ENCODE peak calls at places on chromosomes 1 and 21, in ten cellular contexts. Z is activated CD4-positive, alpha-beta T cell treated with anti-CD3 and anti-CD28 coated beads, Interleukin-2, amount 10 ng/mL, durations not matched to agents 7 days and 5 days; Y is type B pancreatic cell; A is HEK293T; N is GF-D8; B is hippocampal formation; D is HTR-8/SVneo; X is GM12892; S is right lobe of liver; E is stimulated activated naive B cell treated with anti-CD40 and anti-IgM and Interleukin-4, amounts not matched to agents 10 μg/mL and 1 μg/mL and 100 μg/mL, for 72 hours. G is an unnamed sample.

GRCh38 chr1:244187310-244187709 is 136.2 kb downstream of the ZBTB18 start:
- DNase-seq in Z (no peak), Y (no peak), A (no peak), N (no peak), B (peak), D (no peak), X (no peak), S (no peak), E (no peak), G (no peak)

GRCh38 chr1:55544826-55545225 is 329.7 kb upstream of the USP24 start:
- DNase-seq in Z (no peak), Y (no peak), A (no peak), N (no peak), B (no peak), D (no peak), X (no peak), S (no peak), E (no peak), G (no peak)

GRCh38 chr1:184827600-184828368 is 73.1 kb upstream of the EDEM3 start:
- DNase-seq in Z (no peak), Y (no peak), A (no peak), N (no peak), B (no peak), D (peak), X (no peak), S (no peak), E (no peak), G (no peak)

GRCh38 chr1:21165632-21166031 is 11.1 kb downstream of the EIF4G3 start:
- DNase-seq in Z (no peak), Y (no peak), A (no peak), N (no peak), B (no peak), D (no peak), X (no peak), S (no peak), E (no peak), G (no peak)

GRCh38 chr1:36204347-36204909 is 19.8 kb upstream of the THRAP3 start:
- DNase-seq in Z (no peak), Y (no peak), A (no peak), N (no peak), B (no peak), D (no peak), X (no peak), S (no peak), E (no peak), G (peak)

GRCh38 chr1:117416004-117416403 is 48.8 kb downstream of the MAN1A2 start:
- DNase-seq in Z (no peak), Y (no peak), A (no peak), N (no peak), B (no peak), D (no peak), X (no peak), S (no peak), E (no peak), G (no peak)

GRCh38 chr1:187877220-187877619 is 1048.5 kb downstream of the PLA2G4A start:
- DNase-seq in Z (no peak), Y (no peak), A (no peak), N (no peak), B (no peak), D (no peak), X (no peak), S (no peak), E (no peak), G (no peak)

GRCh38 chr21:31072486-31072885 is 34.2 kb upstream of the KRTAP19-8 start:
- DNase-seq in Z (no peak), Y (no peak), A (no peak), N (no peak), B (no peak), D (no peak), X (no peak), S (no peak), E (no peak), G (no peak)

GRCh38 chr1:229087906-229088305 is 183.0 kb upstream of the RAB4A start:
- DNase-seq in Z (no peak), Y (peak), A (no peak), N (no peak), B (no peak), D (no peak), X (no peak), S (no peak), E (no peak), G (no peak)

GRCh38 chr1:234725177-234726132 is 115.5 kb upstream of the IRF2BP2 start:
- DNase-seq in Z (peak), Y (no peak), A (no peak), N (peak), B (peak), D (no peak), X (no peak), S (no peak), E (no peak), G (peak)

GRCh38 chr1:172283766-172284165 is 136.7 kb upstream of the C1orf105 start:
- DNase-seq in Z (no peak), Y (no peak), A (no peak), N (no peak), B (no peak), D (no peak), X (no peak), S (no peak), E (no peak), G (no peak)

GRCh38 chr1:93614550-93615200 is 67.0 kb downstream of the BCAR3 start:
- DNase-seq in Z (no peak), Y (no peak), A (no peak), N (no peak), B (no peak), D (no peak), X (no peak), S (no peak), E (no peak), G (no peak)

GRCh38 chr1:164949758-164950452 is 390.9 kb downstream of the PBX1 start:
- DNase-seq in Z (no peak), Y (no peak), A (no peak), N (no peak), B (no peak), D (no peak), X (no peak), S (no peak), E (no peak), G (no peak)

GRCh38 chr1:28537457-28538199 is 15.3 kb upstream of the TRNAU1AP start:
- DNase-seq in Z (no peak), Y (no peak), A (no peak), N (no peak), B (peak), D (no peak), X (no peak), S (no peak), E (no peak), G (no peak)

GRCh38 chr1:71921935-71922559 is 360.3 kb downstream of the NEGR1 start:
- DNase-seq in Z (no peak), Y (no peak), A (no peak), N (no peak), B (no peak), D (no peak), X (no peak), S (peak), E (no peak), G (no peak)

GRCh38 chr1:53061123-53061858 is 722 bp upstream of the PODN start:
- DNase-seq in Z (no peak), Y (peak), A (no peak), N (no peak), B (no peak), D (no peak), X (no peak), S (no peak), E (no peak), G (peak)

GRCh38 chr1:47378147-47378546 is 37.9 kb upstream of the FOXE3 start:
- DNase-seq in Z (no peak), Y (no peak), A (no peak), N (peak), B (no peak), D (no peak), X (no peak), S (no peak), E (no peak), G (no peak)

GRCh38 chr1:213284626-213285025 is 233.6 kb downstream of the RPS6KC1 start:
- DNase-seq in Z (no peak), Y (no peak), A (no peak), N (no peak), B (no peak), D (no peak), X (no peak), S (no peak), E (no peak), G (no peak)

GRCh38 chr1:55127827-55128343 is 87.3 kb downstream of the USP24 start:
- DNase-seq in Z (no peak), Y (no peak), A (no peak), N (no peak), B (no peak), D (no peak), X (no peak), S (no peak), E (no peak), G (no peak)

GRCh38 chr21:46048926-46049889 is 48.7 kb upstream of the COL6A2 start:
- DNase-seq in Z (no peak), Y (peak), A (no peak), N (no peak), B (peak), D (peak), X (no peak), S (no peak), E (no peak), G (peak)

GRCh38 chr21:33268736-33269441 is 2.7 kb downstream of the IL10RB start:
- DNase-seq in Z (no peak), Y (no peak), A (no peak), N (no peak), B (no peak), D (no peak), X (peak), S (peak), E (peak), G (no peak)

GRCh38 chr1:239989990-239990389 is 101.7 kb upstream of the FMN2 start:
- DNase-seq in Z (no peak), Y (no peak), A (no peak), N (no peak), B (no peak), D (no peak), X (no peak), S (no peak), E (no peak), G (no peak)

GRCh38 chr21:21101911-21102310 is 103.7 kb downstream of the NCAM2 start:
- DNase-seq in Z (no peak), Y (no peak), A (peak), N (no peak), B (peak), D (no peak), X (no peak), S (no peak), E (no peak), G (no peak)

GRCh38 chr1:234709473-234710279 is 99.7 kb upstream of the IRF2BP2 start:
- DNase-seq in Z (no peak), Y (peak), A (no peak), N (no peak), B (no peak), D (no peak), X (no peak), S (no peak), E (no peak), G (peak)

GRCh38 chr1:189769448-189769847 is 708.2 kb downstream of the BRINP3 start:
- DNase-seq in Z (no peak), Y (no peak), A (no peak), N (no peak), B (no peak), D (no peak), X (no peak), S (no peak), E (no peak), G (no peak)

GRCh38 chr21:46155514-46156377 is at the start of gene FTCD:
- DNase-seq in Z (no peak), Y (no peak), A (no peak), N (no peak), B (no peak), D (no peak), X (no peak), S (peak), E (no peak), G (peak)

GRCh38 chr21:39854572-39854971 is 12.7 kb upstream of the PCP4 start:
- DNase-seq in Z (no peak), Y (no peak), A (no peak), N (no peak), B (no peak), D (no peak), X (no peak), S (no peak), E (no peak), G (no peak)

GRCh38 chr1:107795471-107795870 is 169.5 kb downstream of the VAV3 start:
- DNase-seq in Z (no peak), Y (no peak), A (no peak), N (no peak), B (no peak), D (no peak), X (no peak), S (no peak), E (no peak), G (no peak)

GRCh38 chr1:958823-959729 is at the start of gene NOC2L:
- DNase-seq in Z (peak), Y (peak), A (peak), N (peak), B (peak), D (no peak), X (peak), S (peak), E (peak), G (peak)

GRCh38 chr21:16193758-16194606 is 464.2 kb downstream of the USP25 start:
- DNase-seq in Z (peak), Y (no peak), A (peak), N (peak), B (peak), D (peak), X (no peak), S (peak), E (peak), G (peak)

GRCh38 chr21:31298618-31299269 is 45.3 kb downstream of the TIAM1 start:
- DNase-seq in Z (no peak), Y (no peak), A (no peak), N (no peak), B (no peak), D (no peak), X (no peak), S (no peak), E (no peak), G (no peak)

GRCh38 chr1:223487514-223488259 is 94.5 kb downstream of the CCDC185 start:
- DNase-seq in Z (no peak), Y (no peak), A (no peak), N (no peak), B (no peak), D (no peak), X (no peak), S (no peak), E (no peak), G (no peak)

GRCh38 chr1:89360716-89361115 is 3.1 kb upstream of the GBP6 start:
- DNase-seq in Z (no peak), Y (no peak), A (no peak), N (no peak), B (no peak), D (no peak), X (no peak), S (no peak), E (no peak), G (no peak)

G was measured in Right ventricle myocardium superior.